ENCODE peak calls at places on chromosomes 12 and 14, in nine cellular contexts. G is CD8-positive, alpha-beta T cell; D is Peyer's patch; T is uterus; Y is left ventricle myocardium inferior; V is IMR-90; Q is neural progenitor cell; U is cardiac muscle cell; C is suprapubic skin. W is an unnamed sample. For H3K4me1 and H3K36me3, the result is how much of the 10 kb centered on the place peaks cover.

GRCh38 chr12:53505555-53506449 is 1.5 kb downstream of the NPFF start:
- DNase-seq in G (no peak), D (no peak), T (no peak), Y (no peak), V (no peak), Q (no peak), U (no peak), C (peak), W (no peak)

GRCh38 chr12:34604631-34605509 is 582.6 kb downstream of the ALG10 start:
- DNase-seq in G (no peak), D (no peak), T (peak), Y (no peak), V (no peak), Q (no peak), U (no peak), C (peak), W (peak)

GRCh38 chr14:68791078-68791983 is 1.5 kb downstream of the ZFP36L1 start:
- DNase-seq in G (no peak), D (peak), T (peak), Y (no peak), V (no peak), Q (peak), U (no peak), C (no peak), W (no peak)

GRCh38 chr14:35301334-35302210 is 9.4 kb downstream of the PSMA6 start:
- DNase-seq in G (no peak), D (no peak), T (no peak), Y (no peak), V (no peak), Q (no peak), U (no peak), C (no peak), W (no peak)

GRCh38 chr12:34598352-34598827 is 576.1 kb downstream of the ALG10 start:
- DNase-seq in G (no peak), D (no peak), T (no peak), Y (no peak), V (no peak), Q (no peak), U (no peak), C (peak), W (no peak)

GRCh38 chr12:55755246-55755645 is 12.3 kb downstream of the GDF11 start:
- DNase-seq in G (no peak), D (no peak), T (no peak), Y (no peak), V (no peak), Q (no peak), U (no peak), C (no peak), W (no peak)

GRCh38 chr14:106308839-106309389 is 782.5 kb downstream of the TMEM121 start:
- DNase-seq in G (peak), D (peak), T (no peak), Y (no peak), V (no peak), Q (peak), U (no peak), C (no peak), W (peak)

GRCh38 chr14:80465541-80466220 is 254.4 kb upstream of the DIO2 start:
- DNase-seq in G (no peak), D (no peak), T (no peak), Y (no peak), V (no peak), Q (no peak), U (no peak), C (no peak), W (no peak)

GRCh38 chr14:96126339-96126770 is 78.3 kb upstream of the BDKRB2 start:
- DNase-seq in G (peak), D (no peak), T (no peak), Y (no peak), V (peak), Q (no peak), U (no peak), C (no peak), W (no peak)

GRCh38 chr14:33019346-33019745 is 80.7 kb downstream of the NPAS3 start:
- DNase-seq in G (no peak), D (no peak), T (no peak), Y (no peak), V (no peak), Q (no peak), U (no peak), C (no peak), W (no peak)

GRCh38 chr14:38762436-38762835 is 340.6 kb downstream of the SEC23A start:
- DNase-seq in G (no peak), D (no peak), T (no peak), Y (no peak), V (no peak), Q (no peak), U (no peak), C (no peak), W (no peak)

GRCh38 chr12:126883737-126884136 is 1383.2 kb upstream of the TMEM132C start:
- DNase-seq in G (no peak), D (no peak), T (no peak), Y (peak), V (no peak), Q (no peak), U (no peak), C (no peak), W (no peak)

GRCh38 chr12:85688837-85689236 is 147.4 kb downstream of the RASSF9 start:
- DNase-seq in G (no peak), D (no peak), T (no peak), Y (no peak), V (no peak), Q (no peak), U (no peak), C (no peak), W (no peak)

GRCh38 chr14:89813485-89814080 is 140.9 kb downstream of the EFCAB11 start:
- DNase-seq in G (no peak), D (no peak), T (no peak), Y (peak), V (peak), Q (peak), U (peak), C (no peak), W (no peak)

GRCh38 chr14:70821916-70822705 is 12.8 kb upstream of the MAP3K9 start:
- DNase-seq in G (peak), D (peak), T (peak), Y (peak), V (peak), Q (peak), U (peak), C (peak), W (peak)

GRCh38 chr12:69355363-69356035 is 4.0 kb upstream of the YEATS4 start:
- DNase-seq in G (no peak), D (no peak), T (no peak), Y (no peak), V (no peak), Q (no peak), U (no peak), C (no peak), W (no peak)

GRCh38 chr14:68157971-68158371 is 338.4 kb downstream of the RAD51B start:
- DNase-seq in G (no peak), D (no peak), T (no peak), Y (no peak), V (peak), Q (no peak), U (no peak), C (no peak), W (no peak)

GRCh38 chr12:49263400-49263763 is 1.5 kb upstream of the TUBA1C start:
- DNase-seq in G (no peak), D (no peak), T (no peak), Y (no peak), V (no peak), Q (no peak), U (no peak), C (no peak), W (no peak)

GRCh38 chr14:61103541-61104339 is 122.7 kb downstream of the SLC38A6 start:
- DNase-seq in G (no peak), D (no peak), T (peak), Y (no peak), V (peak), Q (peak), U (no peak), C (no peak), W (no peak)

GRCh38 chr12:77339610-77340009 is 274.2 kb upstream of the E2F7 start:
- DNase-seq in G (no peak), D (no peak), T (no peak), Y (no peak), V (peak), Q (no peak), U (no peak), C (no peak), W (no peak)

GRCh38 chr12:57614178-57614947 is 3.1 kb downstream of the ARHGEF25 start:
- DNase-seq in G (no peak), D (peak), T (peak), Y (peak), V (peak), Q (peak), U (no peak), C (no peak), W (no peak)

GRCh38 chr12:118034429-118035193 is 18.1 kb downstream of the RFC5 start:
- DNase-seq in G (no peak), D (no peak), T (no peak), Y (no peak), V (peak), Q (peak), U (peak), C (no peak), W (no peak)

GRCh38 chr14:70697681-70698080 is 56.0 kb downstream of the TTC9 start:
- DNase-seq in G (no peak), D (no peak), T (no peak), Y (no peak), V (no peak), Q (no peak), U (no peak), C (no peak), W (no peak)

GRCh38 chr14:100653409-100653808 is 66.2 kb upstream of the BEGAIN start:
- DNase-seq in G (peak), D (no peak), T (no peak), Y (no peak), V (no peak), Q (peak), U (no peak), C (no peak), W (no peak)

GRCh38 chr14:70036665-70037064 is 152.1 kb downstream of the SLC8A3 start:
- DNase-seq in G (no peak), D (no peak), T (no peak), Y (no peak), V (no peak), Q (peak), U (peak), C (no peak), W (no peak)

GRCh38 chr12:103326190-103326589 is 169.6 kb downstream of the C12orf42 start:
- DNase-seq in G (no peak), D (no peak), T (no peak), Y (no peak), V (no peak), Q (peak), U (peak), C (no peak), W (no peak)

GRCh38 chr12:56636118-56636674 is 6.1 kb upstream of the BAZ2A start:
- DNase-seq in G (peak), D (peak), T (peak), Y (peak), V (peak), Q (peak), U (peak), C (peak), W (peak)

GRCh38 chr12:19251481-19251880 is 121.9 kb downstream of the PLEKHA5 start:
- DNase-seq in G (no peak), D (no peak), T (no peak), Y (no peak), V (no peak), Q (no peak), U (no peak), C (no peak), W (no peak)

GRCh38 chr12:99767809-99768208 is 120.3 kb downstream of the GARIN6 start:
- DNase-seq in G (no peak), D (no peak), T (no peak), Y (no peak), V (peak), Q (no peak), U (peak), C (no peak), W (no peak)

GRCh38 chr12:21989819-21990412 is 48.7 kb upstream of the ABCC9 start:
- DNase-seq in G (no peak), D (no peak), T (peak), Y (no peak), V (peak), Q (no peak), U (peak), C (no peak), W (no peak)

GRCh38 chr14:69325646-69326265 is 65.8 kb downstream of the GALNT16 start:
- DNase-seq in G (no peak), D (no peak), T (peak), Y (no peak), V (no peak), Q (no peak), U (no peak), C (peak), W (no peak)

GRCh38 chr14:92687681-92688433 is 60.6 kb downstream of the LGMN start:
- DNase-seq in G (no peak), D (no peak), T (no peak), Y (no peak), V (no peak), Q (peak), U (peak), C (no peak), W (peak)

GRCh38 chr12:117047810-117048584 is 51.2 kb downstream of the TESC start:
- DNase-seq in G (no peak), D (no peak), T (no peak), Y (peak), V (peak), Q (no peak), U (peak), C (no peak), W (no peak)

GRCh38 chr12:11769723-11770514 is 120.4 kb downstream of the ETV6 start:
- DNase-seq in G (no peak), D (peak), T (no peak), Y (no peak), V (no peak), Q (no peak), U (no peak), C (no peak), W (no peak)

GRCh38 chr12:50103767-50104321 is at the start of gene GPD1:
- DNase-seq in G (no peak), D (no peak), T (peak), Y (peak), V (peak), Q (peak), U (peak), C (no peak), W (peak)

GRCh38 chr12:11795910-11796459 is 146.5 kb downstream of the ETV6 start:
- DNase-seq in G (no peak), D (no peak), T (no peak), Y (no peak), V (peak), Q (peak), U (peak), C (no peak), W (no peak)

GRCh38 chr12:7131502-7131866 is 1.3 kb downstream of the CLSTN3 start:
- DNase-seq in G (peak), D (no peak), T (no peak), Y (no peak), V (no peak), Q (peak), U (no peak), C (no peak), W (no peak)

DNA sequence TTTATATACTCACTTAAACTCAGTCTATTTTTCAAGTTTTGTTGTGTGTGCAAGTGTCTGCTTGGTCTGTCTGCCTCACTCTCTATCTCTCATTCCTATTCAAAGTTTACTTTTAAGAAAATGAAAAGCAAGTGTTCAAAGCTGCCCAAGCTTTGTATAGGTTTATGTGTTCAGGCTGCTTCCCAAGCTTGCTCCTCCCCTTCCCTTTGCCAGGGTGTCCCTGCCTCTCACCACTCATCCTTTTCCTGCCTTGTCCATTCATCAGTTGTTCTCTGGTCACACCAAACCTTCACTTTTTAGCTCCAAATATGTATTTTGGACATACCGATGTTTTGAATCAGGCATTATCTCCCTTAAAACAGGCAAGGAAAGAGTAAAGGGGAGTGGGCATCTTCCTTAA is 41.3 kb downstream of the STK38L start:
- DNase-seq in G (no peak), D (no peak), T (no peak), Y (no peak), V (peak), Q (peak), U (no peak), C (no peak), W (no peak)
- H3K4me1 ChIP-seq in G (under half), D (under half), T (under half), Y (half or more), V (under half), Q (under half), U (under half), C (under half), W (under half)

DNA sequence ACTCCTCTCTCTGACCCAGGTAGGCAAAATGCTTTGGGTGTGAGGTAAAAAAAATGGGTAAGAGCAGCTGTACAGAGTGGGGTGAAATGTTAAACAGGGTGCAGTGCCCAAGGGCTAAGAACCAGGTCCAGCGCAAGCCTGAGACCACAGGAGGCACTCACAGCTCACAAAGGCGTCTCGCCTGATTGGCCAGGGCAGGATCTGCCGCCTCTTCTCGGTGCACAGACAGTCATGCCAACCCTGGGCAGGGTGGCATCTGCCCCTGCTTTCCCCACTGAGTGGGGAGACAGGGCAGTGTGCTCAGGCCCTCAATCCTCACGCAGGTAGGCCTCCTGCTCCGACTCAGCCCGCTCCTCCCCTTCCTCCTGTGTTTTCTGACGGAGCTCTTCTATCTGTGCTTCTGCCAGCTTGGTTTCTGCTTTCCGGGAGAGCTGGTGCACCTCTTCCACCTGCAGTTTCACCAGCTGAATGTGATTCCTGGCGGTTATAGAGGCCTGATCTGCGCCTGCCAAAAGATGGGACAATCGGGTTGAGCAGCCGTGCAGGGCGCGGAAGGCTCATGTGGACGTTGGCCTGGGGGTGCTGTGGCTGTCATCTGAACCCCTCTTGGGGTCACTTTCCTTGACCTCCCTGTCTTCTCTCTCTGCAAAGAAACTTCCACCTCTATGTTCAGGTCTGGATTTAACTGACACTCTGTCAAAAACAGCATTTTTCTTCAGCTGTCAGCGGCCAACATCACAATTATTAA is 4.7 kb downstream of the B3GNT4 start:
- DNase-seq in G (no peak), D (no peak), T (no peak), Y (no peak), V (no peak), Q (no peak), U (no peak), C (peak), W (no peak)
- H3K36me3 ChIP-seq in G (under half), D (under half), T (under half), Y (half or more), V (under half), Q (under half), U (under half), C (half or more), W (half or more)

GRCh38 chr12:46556820-46557524 is 184.4 kb upstream of the SLC38A2 start:
- DNase-seq in G (no peak), D (no peak), T (no peak), Y (no peak), V (peak), Q (no peak), U (no peak), C (no peak), W (no peak)
- TF ChIP-seq CTCF in G (no peak), D (no peak), T (no peak), Y (no peak), V (peak), Q (no peak), U (no peak), C (no peak), W (no peak)

GRCh38 chr14:74015965-74016364 is 3.1 kb downstream of the ENTPD5 start:
- DNase-seq in G (no peak), D (no peak), T (no peak), Y (no peak), V (no peak), Q (no peak), U (no peak), C (no peak), W (no peak)

GRCh38 chr14:74019743-74020142 is 594 bp downstream of the BBOF1 start:
- DNase-seq in G (no peak), D (no peak), T (peak), Y (no peak), V (peak), Q (peak), U (peak), C (no peak), W (no peak)

GRCh38 chr14:74019408-74019714 is 212 bp downstream of the BBOF1 start:
- DNase-seq in G (no peak), D (no peak), T (no peak), Y (no peak), V (no peak), Q (no peak), U (no peak), C (no peak), W (no peak)

GRCh38 chr14:74018029-74018703 is 922 bp downstream of the ENTPD5 start:
- DNase-seq in G (no peak), D (no peak), T (no peak), Y (no peak), V (peak), Q (no peak), U (no peak), C (no peak), W (no peak)

DNA sequence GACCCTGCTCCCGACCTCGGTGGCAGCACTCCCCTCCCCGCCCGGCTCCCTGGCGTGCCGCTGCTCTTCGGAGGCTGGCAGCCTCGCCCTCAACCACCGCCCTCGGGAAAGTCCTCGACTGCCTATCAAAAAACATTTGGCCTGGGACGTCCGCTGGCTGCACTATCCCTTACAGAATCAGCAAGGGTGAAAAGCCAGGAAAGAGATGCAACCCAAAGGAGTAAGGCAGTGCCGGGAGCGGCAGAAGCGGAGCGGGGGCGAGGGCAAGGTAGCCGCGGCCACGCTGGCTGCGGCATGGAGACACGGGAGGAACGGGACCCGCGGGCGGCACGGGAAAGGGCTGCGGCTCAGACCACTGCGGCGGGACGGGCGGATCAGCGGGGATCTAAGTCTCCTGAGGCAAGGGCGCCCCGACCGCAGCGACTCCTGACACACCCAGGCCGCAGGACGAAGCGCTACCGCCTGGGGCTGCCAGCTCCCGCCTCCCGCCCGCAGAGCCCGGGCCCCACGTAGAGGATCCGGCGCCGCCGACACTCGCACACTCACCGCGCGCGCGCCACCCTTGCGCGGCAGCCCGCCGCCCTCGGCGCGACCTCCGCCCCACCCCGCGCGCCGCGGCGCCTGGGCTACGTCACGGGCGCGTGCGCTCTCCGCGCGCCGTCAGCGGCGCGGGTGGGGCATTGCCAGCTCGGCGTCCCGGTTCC is at the start of the genes BBOF1 and ENTPD5:
- DNase-seq in G (peak), D (peak), T (peak), Y (peak), V (peak), Q (peak), U (peak), C (peak), W (peak)
- H3K4me1 ChIP-seq in G (under half), D (under half), T (under half), Y (under half), V (under half), Q (under half), U (under half), C (under half), W (under half)

DNA sequence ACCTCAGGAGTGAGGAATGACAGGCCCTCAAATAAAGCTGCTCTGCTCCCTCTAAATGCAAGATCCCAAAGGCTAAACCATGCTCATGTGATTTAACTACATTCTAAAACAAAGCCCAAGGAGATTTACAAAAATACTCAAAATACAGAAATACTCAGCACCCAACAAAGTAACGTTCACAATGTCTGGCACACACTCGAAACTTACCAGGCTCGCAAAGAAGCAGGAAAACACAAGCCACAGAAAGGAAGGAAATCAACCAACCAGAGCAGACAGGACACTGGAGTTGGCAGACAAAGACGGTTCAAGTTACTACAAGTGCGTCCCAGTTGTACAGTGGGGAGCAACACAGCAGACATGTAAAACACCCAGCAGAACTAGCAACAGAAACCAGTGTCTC is 33.4 kb downstream of the STX2 start:
- DNase-seq in G (no peak), D (no peak), T (no peak), Y (no peak), V (no peak), Q (no peak), U (no peak), C (no peak), W (no peak)
- H3K36me3 ChIP-seq in G (under half), D (under half), T (under half), Y (half or more), V (under half), Q (under half), U (under half), C (half or more), W (half or more)

W was measured in lower lobe of right lung.